ENCODE peak calls at places on chromosomes 11 and 22, in eight cellular contexts. V, J, H, P, L, Q, D and G are unnamed samples.

GRCh38 chr11:37916331-37916730 is 1318.3 kb upstream of the RAG2 start:
- DNase-seq in V (no peak), J (no peak), H (no peak), P (no peak), L (no peak), Q (no peak), D (no peak), G (no peak)

GRCh38 chr22:27919943-27920755 is 1.1 kb upstream of the PITPNB start:
- DNase-seq in V (peak; percentile 72), J (no peak), H (peak; percentile 50), P (no peak), L (peak; percentile 51), Q (no peak), D (peak; percentile 76), G (peak; percentile 92)

GRCh38 chr11:68331338-68331947 is 19.1 kb downstream of the LRP5 start:
- DNase-seq in V (no peak), J (no peak), H (no peak), P (no peak), L (no peak), Q (no peak), D (no peak), G (no peak)

GRCh38 chr22:46004105-46004866 is 27.3 kb upstream of the WNT7B start:
- DNase-seq in V (no peak), J (no peak), H (no peak), P (no peak), L (no peak), Q (no peak), D (peak; percentile 66), G (no peak)

GRCh38 chr22:32901925-32902324 is 100.4 kb downstream of the TIMP3 start:
- DNase-seq in V (no peak), J (no peak), H (no peak), P (no peak), L (no peak), Q (no peak), D (no peak), G (no peak)

GRCh38 chr11:103322861-103323260 is 213.6 kb downstream of the DYNC2H1 start:
- DNase-seq in V (no peak), J (no peak), H (no peak), P (no peak), L (no peak), Q (no peak), D (no peak), G (no peak)

GRCh38 chr11:32722255-32722654 is 72.2 kb downstream of the CCDC73 start:
- DNase-seq in V (no peak), J (no peak), H (no peak), P (no peak), L (peak; percentile 72), Q (no peak), D (no peak), G (no peak)

GRCh38 chr22:30038219-30038618 is 42.0 kb upstream of the HORMAD2 start:
- DNase-seq in V (peak; percentile 71), J (no peak), H (peak; percentile 47), P (no peak), L (peak; percentile 83), Q (peak; percentile 64), D (no peak), G (no peak)

GRCh38 chr11:28585007-28585406 is 476.8 kb downstream of the METTL15 start:
- DNase-seq in V (peak; percentile 84), J (no peak), H (no peak), P (no peak), L (peak; percentile 91), Q (no peak), D (no peak), G (no peak)

GRCh38 chr11:107598225-107599139 is 7.5 kb downstream of the ELMOD1 start:
- DNase-seq in V (no peak), J (no peak), H (no peak), P (no peak), L (peak; percentile 21), Q (no peak), D (no peak), G (no peak)

GRCh38 chr11:30143098-30143705 is 87.6 kb upstream of the FSHB start:
- DNase-seq in V (peak; percentile 15), J (no peak), H (no peak), P (no peak), L (peak; percentile 47), Q (no peak), D (no peak), G (no peak)

GRCh38 chr11:86660011-86660595 is 12.3 kb downstream of the ME3 start:
- DNase-seq in V (peak; percentile 77), J (no peak), H (no peak), P (no peak), L (peak; percentile 60), Q (no peak), D (no peak), G (no peak)

GRCh38 chr22:17794726-17795125 is 20.5 kb upstream of the BID start:
- DNase-seq in V (no peak), J (no peak), H (no peak), P (no peak), L (no peak), Q (no peak), D (no peak), G (no peak)

GRCh38 chr11:78277314-78277994 is 88.7 kb downstream of the USP35 start:
- DNase-seq in V (no peak), J (no peak), H (peak; percentile 82), P (no peak), L (no peak), Q (peak; percentile 68), D (no peak), G (no peak)

GRCh38 chr11:78276311-78276710 is 87.6 kb downstream of the USP35 start:
- DNase-seq in V (no peak), J (no peak), H (no peak), P (no peak), L (no peak), Q (no peak), D (no peak), G (no peak)

GRCh38 chr11:78282821-78283220 is 94.1 kb downstream of the USP35 start:
- DNase-seq in V (no peak), J (no peak), H (no peak), P (no peak), L (no peak), Q (no peak), D (no peak), G (no peak)

GRCh38 chr11:78284261-78284660 is 95.5 kb downstream of the USP35 start:
- DNase-seq in V (no peak), J (no peak), H (no peak), P (no peak), L (no peak), Q (no peak), D (no peak), G (no peak)

GRCh38 chr11:78281511-78281910 is 92.8 kb downstream of the USP35 start:
- DNase-seq in V (peak; percentile 23), J (no peak), H (no peak), P (no peak), L (no peak), Q (no peak), D (no peak), G (no peak)
- H3K36me3 ChIP-seq in V (peaks cover 7% of the 10 kb centered on the region), J (peaks cover 9% of the 10 kb centered on the region), H (no peaks in the 10 kb centered on the region), P (no peaks in the 10 kb centered on the region), L (no peaks in the 10 kb centered on the region), Q (peaks cover 12% of the 10 kb centered on the region), D (no peaks in the 10 kb centered on the region), G (no peaks in the 10 kb centered on the region)

GRCh38 chr11:118748056-118748455 is 42.9 kb downstream of the DDX6 start:
- DNase-seq in V (no peak), J (no peak), H (no peak), P (no peak), L (no peak), Q (no peak), D (no peak), G (no peak)

GRCh38 chr11:118746988-118747585 is 43.9 kb downstream of the DDX6 start:
- DNase-seq in V (peak; percentile 5), J (no peak), H (no peak), P (no peak), L (no peak), Q (no peak), D (no peak), G (no peak)

GRCh38 chr11:118752654-118753053 is 38.3 kb downstream of the DDX6 start:
- DNase-seq in V (no peak), J (no peak), H (no peak), P (no peak), L (no peak), Q (no peak), D (no peak), G (no peak)

GRCh38 chr11:118744001-118744400 is 47.0 kb downstream of the DDX6 start:
- DNase-seq in V (no peak), J (no peak), H (no peak), P (no peak), L (no peak), Q (no peak), D (no peak), G (no peak)

GRCh38 chr11:118749429-118749828 is 41.5 kb downstream of the DDX6 start:
- DNase-seq in V (no peak), J (no peak), H (no peak), P (no peak), L (no peak), Q (no peak), D (no peak), G (no peak)
- H3K36me3 ChIP-seq in V (peaks cover 35% of the 10 kb centered on the region), J (peaks cover 63% of the 10 kb centered on the region), H (peaks cover 1% of the 10 kb centered on the region), P (peaks cover 26% of the 10 kb centered on the region), L (peaks cover 13% of the 10 kb centered on the region), Q (peaks cover 61% of the 10 kb centered on the region), D (peaks cover 42% of the 10 kb centered on the region), G (peaks cover 4% of the 10 kb centered on the region)

GRCh38 chr11:134164490-134165370 is 59.0 kb downstream of the NCAPD3 start:
- DNase-seq in V (no peak), J (no peak), H (no peak), P (no peak), L (no peak), Q (no peak), D (no peak), G (no peak)
- H3K36me3 ChIP-seq in V (peaks cover 30% of the 10 kb centered on the region), J (peaks cover 87% of the 10 kb centered on the region), H (no peaks in the 10 kb centered on the region), P (peaks cover 29% of the 10 kb centered on the region), L (peaks cover 10% of the 10 kb centered on the region), Q (peaks cover 83% of the 10 kb centered on the region), D (peaks cover 6% of the 10 kb centered on the region), G (peaks cover 33% of the 10 kb centered on the region)

DNA sequence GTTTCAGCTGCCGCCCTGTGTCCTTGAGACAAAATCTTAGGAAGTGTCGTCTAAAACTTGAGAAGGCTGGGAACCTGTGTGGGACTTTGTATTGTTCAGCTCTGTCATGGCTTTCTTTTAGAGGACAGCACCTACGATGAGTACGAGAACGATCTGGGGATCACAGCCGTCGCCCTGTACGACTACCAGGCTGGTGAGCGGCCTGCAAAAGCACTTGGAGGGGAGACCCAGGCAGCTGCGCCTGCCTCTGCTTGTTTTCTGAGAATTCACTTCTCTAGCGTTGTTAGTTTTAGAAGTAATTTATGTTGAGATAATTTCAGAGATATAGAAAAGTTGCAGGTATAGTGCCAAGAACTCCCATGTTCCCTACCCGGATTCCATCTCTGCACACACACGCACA is 35.2 kb downstream of the CTTN start:
- DNase-seq in V (no peak), J (no peak), H (no peak), P (no peak), L (no peak), Q (no peak), D (no peak), G (no peak)
- H3K36me3 ChIP-seq in V (peaks cover 93% of the 10 kb centered on the region), J (peaks cover 100% of the 10 kb centered on the region), H (no peaks in the 10 kb centered on the region), P (no peaks in the 10 kb centered on the region), L (peaks cover 68% of the 10 kb centered on the region), Q (peaks cover 100% of the 10 kb centered on the region), D (peaks cover 85% of the 10 kb centered on the region), G (no peaks in the 10 kb centered on the region)

DNA sequence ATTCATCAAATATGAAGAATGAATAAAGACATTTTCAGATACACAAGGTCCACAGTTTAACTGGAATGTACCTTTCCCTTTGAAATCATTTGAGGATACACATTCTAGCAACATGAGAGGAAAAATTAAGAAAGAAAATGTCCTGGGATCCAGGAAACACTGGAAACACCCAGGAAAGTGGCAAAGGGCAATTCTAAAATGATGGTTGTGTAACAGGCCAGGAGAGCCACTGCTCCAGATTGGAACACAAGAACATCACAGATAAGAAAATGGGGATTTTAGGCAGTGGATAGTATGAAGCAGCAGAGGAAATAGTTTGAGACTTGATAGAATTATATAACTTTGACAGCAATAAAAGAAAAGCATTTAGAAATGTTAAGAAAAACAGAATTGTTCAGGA is 56.1 kb upstream of the GRIK4 start:
- DNase-seq in V (no peak), J (no peak), H (no peak), P (no peak), L (no peak), Q (no peak), D (no peak), G (no peak)
- H3K36me3 ChIP-seq in V (peaks cover 56% of the 10 kb centered on the region), J (peaks cover 100% of the 10 kb centered on the region), H (no peaks in the 10 kb centered on the region), P (no peaks in the 10 kb centered on the region), L (peaks cover 13% of the 10 kb centered on the region), Q (peaks cover 100% of the 10 kb centered on the region), D (peaks cover 44% of the 10 kb centered on the region), G (peaks cover 76% of the 10 kb centered on the region)